ENCODE peak calls at places on chromosomes 2 and 18, in five cellular contexts. One of them, this sample, is unnamed.

GRCh38 chr2:128622371-128622770 is 303.7 kb upstream of the HS6ST1 start:
- DNase-seq in mesothelial cell of epicardium: no peak
- DNase-seq in upper lobe of right lung: peak; percentile 64
- DNase-seq in GM10248: no peak
- DNase-seq in lower leg skin: no peak
- DNase-seq in this sample: no peak

GRCh38 chr2:191675807-191676667 is 1.9 kb upstream of the NABP1 start:
- DNase-seq in upper lobe of right lung: peak; percentile 64
- DNase-seq in GM10248: peak; percentile 45
- DNase-seq in mesothelial cell of epicardium: no peak
- DNase-seq in lower leg skin: peak; percentile 86
- DNase-seq in this sample: no peak

GRCh38 chr2:17162721-17163120 is 355.5 kb downstream of the RAD51AP2 start:
- DNase-seq in GM10248: no peak
- DNase-seq in lower leg skin: no peak
- DNase-seq in mesothelial cell of epicardium: no peak
- DNase-seq in upper lobe of right lung: no peak
- DNase-seq in this sample: no peak

GRCh38 chr18:25467226-25468065 is 115.5 kb upstream of the ZNF521 start:
- DNase-seq in upper lobe of right lung: no peak
- DNase-seq in mesothelial cell of epicardium: no peak
- DNase-seq in GM10248: no peak
- DNase-seq in lower leg skin: no peak
- DNase-seq in this sample: no peak

GRCh38 chr2:48515588-48515987 is 14.4 kb upstream of the STON1 start:
- DNase-seq in mesothelial cell of epicardium: no peak
- DNase-seq in GM10248: no peak
- DNase-seq in lower leg skin: no peak
- DNase-seq in upper lobe of right lung: no peak
- DNase-seq in this sample: no peak

GRCh38 chr2:32691678-32692077 is 63.8 kb downstream of the TTC27 start:
- DNase-seq in mesothelial cell of epicardium: no peak
- DNase-seq in upper lobe of right lung: no peak
- DNase-seq in lower leg skin: no peak
- DNase-seq in GM10248: no peak
- DNase-seq in this sample: no peak

GRCh38 chr2:233323851-233324250 is 16.2 kb downstream of the SAG start:
- DNase-seq in upper lobe of right lung: no peak
- DNase-seq in lower leg skin: no peak
- DNase-seq in mesothelial cell of epicardium: no peak
- DNase-seq in GM10248: no peak
- DNase-seq in this sample: no peak

GRCh38 chr2:213246665-213247281 is 37.5 kb upstream of the SPAG16 start:
- DNase-seq in lower leg skin: no peak
- DNase-seq in upper lobe of right lung: no peak
- DNase-seq in mesothelial cell of epicardium: peak; percentile 40
- DNase-seq in GM10248: no peak
- DNase-seq in this sample: peak; percentile 18

GRCh38 chr2:6877402-6878305 is at the start of gene RSAD2:
- DNase-seq in lower leg skin: no peak
- DNase-seq in GM10248: peak; percentile 19
- DNase-seq in upper lobe of right lung: no peak
- DNase-seq in mesothelial cell of epicardium: no peak
- DNase-seq in this sample: no peak
- TF ChIP-seq CTCF in lower leg skin: no peak
- TF ChIP-seq CTCF in GM10248: no peak
- TF ChIP-seq CTCF in upper lobe of right lung: peak; percentile 7
- TF ChIP-seq CTCF in mesothelial cell of epicardium: no peak
- TF ChIP-seq CTCF in this sample: no peak

DNA sequence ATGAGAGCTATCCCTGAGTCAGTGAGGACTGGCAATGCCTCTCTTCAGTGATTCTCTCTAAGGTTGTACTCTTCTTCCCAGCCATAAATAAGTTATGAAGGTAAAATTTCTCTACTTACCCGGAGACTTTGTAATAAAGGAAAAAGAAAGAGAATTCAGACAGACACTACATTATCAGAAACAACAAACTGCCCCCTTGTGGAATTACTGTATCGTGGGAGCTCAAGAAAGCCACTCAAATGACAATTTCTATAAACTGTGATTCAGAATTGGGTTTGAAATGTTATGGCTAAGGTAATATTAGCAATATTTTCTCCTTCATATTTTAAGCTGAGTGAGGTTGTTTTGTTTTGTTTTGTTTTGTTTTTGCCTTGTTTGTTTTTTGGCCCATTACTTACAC is 155.8 kb upstream of the TANK start:
- DNase-seq in mesothelial cell of epicardium: no peak
- DNase-seq in lower leg skin: no peak
- DNase-seq in upper lobe of right lung: no peak
- DNase-seq in GM10248: no peak
- DNase-seq in this sample: no peak
- TF ChIP-seq CTCF in mesothelial cell of epicardium: no peak
- TF ChIP-seq CTCF in lower leg skin: no peak
- TF ChIP-seq CTCF in upper lobe of right lung: peak; percentile 44
- TF ChIP-seq CTCF in GM10248: no peak
- TF ChIP-seq CTCF in this sample: peak; percentile 53

GRCh38 chr2:11642972-11643371 is 27.0 kb downstream of the NTSR2 start:
- DNase-seq in upper lobe of right lung: no peak
- DNase-seq in mesothelial cell of epicardium: no peak
- DNase-seq in GM10248: no peak
- DNase-seq in lower leg skin: no peak
- DNase-seq in this sample: no peak
- TF ChIP-seq CTCF in upper lobe of right lung: no peak
- TF ChIP-seq CTCF in mesothelial cell of epicardium: no peak
- TF ChIP-seq CTCF in GM10248: no peak
- TF ChIP-seq CTCF in lower leg skin: no peak
- TF ChIP-seq CTCF in this sample: no peak

GRCh38 chr2:204871246-204871953 is 326.1 kb downstream of the PARD3B start:
- DNase-seq in GM10248: no peak
- DNase-seq in lower leg skin: no peak
- DNase-seq in mesothelial cell of epicardium: no peak
- DNase-seq in upper lobe of right lung: no peak
- DNase-seq in this sample: peak; percentile 18
- TF ChIP-seq CTCF in GM10248: no peak
- TF ChIP-seq CTCF in lower leg skin: no peak
- TF ChIP-seq CTCF in mesothelial cell of epicardium: no peak
- TF ChIP-seq CTCF in upper lobe of right lung: peak; percentile 31
- TF ChIP-seq CTCF in this sample: peak; percentile 55

DNA sequence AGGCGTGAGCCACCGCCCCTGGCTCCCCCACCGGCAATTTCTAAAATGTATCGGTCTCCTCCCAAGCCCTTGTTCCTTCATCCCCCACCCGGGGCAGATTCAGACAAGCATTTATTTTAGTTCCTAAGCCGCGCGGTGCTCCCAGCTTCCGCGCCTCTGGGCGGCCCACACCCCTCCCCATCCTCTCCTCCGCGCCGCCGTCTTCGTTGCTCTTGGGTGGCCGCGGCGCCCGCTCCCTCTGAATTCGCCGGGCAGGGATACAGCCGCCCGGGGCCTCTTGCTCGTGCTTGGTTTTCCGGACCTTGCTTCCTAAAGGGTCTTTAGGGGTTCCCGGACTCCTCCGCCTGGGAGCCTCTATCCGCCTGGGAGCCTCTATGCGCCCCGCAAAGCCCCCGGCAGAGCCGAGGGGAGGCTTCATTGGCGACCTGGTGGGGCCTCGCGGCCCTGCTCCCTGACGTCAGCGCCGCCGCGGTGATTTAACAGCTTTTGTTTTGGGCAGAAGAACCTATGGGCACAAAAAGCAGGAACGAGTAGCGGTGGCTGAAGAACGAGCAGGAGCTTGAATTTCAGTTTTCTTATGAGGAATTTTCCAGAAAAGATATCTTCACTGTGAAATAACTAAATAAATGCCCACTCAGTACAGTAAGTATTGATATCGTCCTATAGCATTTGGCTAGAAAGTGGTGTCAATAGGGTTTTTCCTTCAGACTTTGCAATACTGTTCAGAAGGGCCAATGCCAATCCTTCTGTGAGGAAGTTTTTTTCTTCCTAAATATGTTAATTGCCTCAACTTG is 37.3 kb downstream of the PRKRA start:
- DNase-seq in lower leg skin: peak; percentile 93
- DNase-seq in upper lobe of right lung: peak; percentile 90
- DNase-seq in mesothelial cell of epicardium: peak; percentile 73
- DNase-seq in GM10248: peak; percentile 70
- DNase-seq in this sample: peak; percentile 20
- TF ChIP-seq CTCF in lower leg skin: no peak
- TF ChIP-seq CTCF in upper lobe of right lung: no peak
- TF ChIP-seq CTCF in mesothelial cell of epicardium: no peak
- TF ChIP-seq CTCF in GM10248: no peak
- TF ChIP-seq CTCF in this sample: no peak

GRCh38 chr2:102304268-102304667 is 7.1 kb upstream of the IL1RL1 start:
- DNase-seq in GM10248: no peak
- DNase-seq in mesothelial cell of epicardium: no peak
- DNase-seq in upper lobe of right lung: no peak
- DNase-seq in lower leg skin: no peak
- DNase-seq in this sample: no peak

GRCh38 chr2:102304711-102305591 is 6.4 kb upstream of the IL1RL1 start:
- DNase-seq in GM10248: no peak
- DNase-seq in mesothelial cell of epicardium: no peak
- DNase-seq in lower leg skin: no peak
- DNase-seq in upper lobe of right lung: no peak
- DNase-seq in this sample: no peak

GRCh38 chr2:102302458-102302857 is 8.9 kb upstream of the IL1RL1 start:
- DNase-seq in mesothelial cell of epicardium: no peak
- DNase-seq in upper lobe of right lung: no peak
- DNase-seq in lower leg skin: no peak
- DNase-seq in GM10248: no peak
- DNase-seq in this sample: no peak

GRCh38 chr2:102303589-102303988 is 7.8 kb upstream of the IL1RL1 start:
- DNase-seq in mesothelial cell of epicardium: no peak
- DNase-seq in GM10248: no peak
- DNase-seq in upper lobe of right lung: no peak
- DNase-seq in lower leg skin: no peak
- DNase-seq in this sample: no peak

DNA sequence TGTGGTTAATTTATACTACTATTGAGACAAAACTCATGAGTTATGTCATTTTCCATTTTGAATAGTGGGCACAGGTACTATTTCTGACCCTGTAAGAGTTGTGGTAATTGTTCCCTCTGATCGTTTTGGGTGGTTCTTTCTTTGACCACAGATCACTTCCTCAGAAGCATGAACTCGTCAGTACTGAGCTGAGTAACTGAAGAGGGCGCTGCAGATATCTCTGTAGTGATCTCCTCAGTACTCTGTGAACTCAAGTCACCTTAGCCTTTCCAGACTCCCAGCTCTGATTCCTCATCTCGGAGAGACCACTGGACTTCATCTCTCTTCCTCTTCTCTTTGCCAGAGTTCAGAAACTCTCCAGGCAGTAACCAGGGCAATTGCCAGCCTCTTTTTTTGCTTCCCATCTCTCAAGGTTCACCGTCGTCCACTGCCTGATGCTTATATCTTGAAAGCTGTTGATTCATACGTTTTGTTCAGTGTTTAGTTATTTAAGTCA is 9.4 kb upstream of the IL1RL1 start:
- DNase-seq in mesothelial cell of epicardium: no peak
- DNase-seq in upper lobe of right lung: no peak
- DNase-seq in GM10248: peak; percentile 36
- DNase-seq in lower leg skin: no peak
- DNase-seq in this sample: no peak
- TF ChIP-seq CTCF in mesothelial cell of epicardium: no peak
- TF ChIP-seq CTCF in upper lobe of right lung: peak; percentile 29
- TF ChIP-seq CTCF in GM10248: peak; percentile 52
- TF ChIP-seq CTCF in lower leg skin: no peak
- TF ChIP-seq CTCF in this sample: peak; percentile 44

GRCh38 chr2:136116111-136116812 is 1.7 kb downstream of the CXCR4 start:
- DNase-seq in upper lobe of right lung: peak; percentile 88
- DNase-seq in GM10248: peak; percentile 50
- DNase-seq in lower leg skin: peak; percentile 86
- DNase-seq in mesothelial cell of epicardium: no peak
- DNase-seq in this sample: no peak
- TF ChIP-seq CTCF in upper lobe of right lung: no peak
- TF ChIP-seq CTCF in GM10248: no peak
- TF ChIP-seq CTCF in lower leg skin: no peak
- TF ChIP-seq CTCF in mesothelial cell of epicardium: no peak
- TF ChIP-seq CTCF in this sample: no peak

DNA sequence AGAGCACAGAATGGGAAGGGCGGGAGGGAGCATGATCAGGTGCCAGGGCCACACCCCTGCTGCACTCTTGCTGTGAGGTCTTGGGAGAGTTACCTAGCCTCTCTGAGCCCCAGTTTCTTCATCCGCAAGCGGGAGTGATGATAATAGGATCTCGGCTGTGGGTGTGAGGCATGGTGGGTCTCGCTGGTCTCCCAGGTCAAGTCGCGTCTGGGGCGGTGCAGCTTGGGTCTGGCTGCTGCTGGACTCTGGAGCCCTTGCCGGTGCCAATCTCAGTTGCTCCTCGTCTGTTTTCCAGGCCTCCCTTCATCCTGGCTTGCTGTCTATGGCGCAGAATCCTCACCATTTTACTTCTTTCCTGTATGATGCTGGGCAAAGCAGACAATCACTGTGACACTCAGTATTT is 130.3 kb upstream of the RAB12 start:
- DNase-seq in mesothelial cell of epicardium: no peak
- DNase-seq in lower leg skin: no peak
- DNase-seq in upper lobe of right lung: no peak
- DNase-seq in GM10248: no peak
- DNase-seq in this sample: no peak
- TF ChIP-seq CTCF in mesothelial cell of epicardium: peak; percentile 46
- TF ChIP-seq CTCF in lower leg skin: no peak
- TF ChIP-seq CTCF in upper lobe of right lung: no peak
- TF ChIP-seq CTCF in GM10248: no peak
- TF ChIP-seq CTCF in this sample: no peak

GRCh38 chr2:177265834-177266817 is 1.6 kb upstream of the NFE2L2 start:
- DNase-seq in lower leg skin: no peak
- DNase-seq in mesothelial cell of epicardium: no peak
- DNase-seq in GM10248: no peak
- DNase-seq in upper lobe of right lung: no peak
- DNase-seq in this sample: no peak

GRCh38 chr2:177264539-177265385 is at the start of gene NFE2L2:
- DNase-seq in upper lobe of right lung: peak; percentile 97
- DNase-seq in mesothelial cell of epicardium: peak; percentile 86
- DNase-seq in GM10248: peak; percentile 95
- DNase-seq in lower leg skin: peak; percentile 99
- DNase-seq in this sample: peak; percentile 83

GRCh38 chr2:177264209-177264538 is 353 bp downstream of the NFE2L2 start:
- DNase-seq in upper lobe of right lung: peak; percentile 82
- DNase-seq in mesothelial cell of epicardium: peak; percentile 62
- DNase-seq in GM10248: no peak
- DNase-seq in lower leg skin: no peak
- DNase-seq in this sample: no peak

GRCh38 chr2:177263451-177264208 is 897 bp downstream of the NFE2L2 start:
- DNase-seq in GM10248: peak; percentile 83
- DNase-seq in mesothelial cell of epicardium: peak; percentile 97
- DNase-seq in upper lobe of right lung: peak; percentile 99
- DNase-seq in lower leg skin: peak; percentile 100
- DNase-seq in this sample: peak; percentile 92

DNA sequence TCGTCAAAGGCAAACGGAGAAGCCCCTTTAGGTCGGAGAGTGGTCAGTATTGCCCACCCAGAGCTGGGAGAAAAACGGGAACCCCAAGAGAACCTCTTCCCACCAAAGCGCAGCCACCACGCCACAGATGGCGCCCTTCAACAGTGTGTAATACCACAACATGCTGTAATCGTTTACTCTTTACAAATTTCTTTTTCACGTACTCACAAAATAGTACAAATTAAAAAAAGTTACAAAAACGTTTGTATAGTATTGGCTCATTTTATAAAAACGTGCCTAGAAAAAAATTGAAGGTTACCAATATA is 811 bp upstream of the NFE2L2 start:
- DNase-seq in mesothelial cell of epicardium: no peak
- DNase-seq in lower leg skin: no peak
- DNase-seq in GM10248: no peak
- DNase-seq in upper lobe of right lung: no peak
- DNase-seq in this sample: no peak
- TF ChIP-seq CTCF in mesothelial cell of epicardium: no peak
- TF ChIP-seq CTCF in lower leg skin: no peak
- TF ChIP-seq CTCF in GM10248: peak; percentile 44
- TF ChIP-seq CTCF in upper lobe of right lung: peak; percentile 24
- TF ChIP-seq CTCF in this sample: peak; percentile 45